ENCODE peak calls at places on chromosomes 1 and 21, in four cellular contexts. One of them, this sample, is unnamed.

GRCh38 chr21:42760977-42761751 is 107.7 kb downstream of the PDE9A start:
- DNase-seq in HCT116: no peak
- DNase-seq in HepG2: peak
- DNase-seq in K562: no peak
- DNase-seq in this sample: no peak

GRCh38 chr1:228001738-228002535 is 4.9 kb upstream of the WNT3A start:
- DNase-seq in HCT116: no peak
- DNase-seq in HepG2: no peak
- DNase-seq in K562: no peak
- DNase-seq in this sample: no peak

GRCh38 chr1:8077120-8077573 is 51.0 kb upstream of the ERRFI1 start:
- DNase-seq in HCT116: peak
- DNase-seq in HepG2: peak
- DNase-seq in K562: peak
- DNase-seq in this sample: no peak

GRCh38 chr1:113905435-113905861 is 322 bp downstream of the DCLRE1B start:
- DNase-seq in HCT116: no peak
- DNase-seq in HepG2: peak
- DNase-seq in K562: peak
- DNase-seq in this sample: peak

GRCh38 chr1:117339866-117340357 is 27.3 kb upstream of the MAN1A2 start:
- DNase-seq in HCT116: peak
- DNase-seq in HepG2: peak
- DNase-seq in K562: peak
- DNase-seq in this sample: peak

GRCh38 chr1:233945573-233945972 is 41.1 kb downstream of the SLC35F3 start:
- DNase-seq in HCT116: peak
- DNase-seq in HepG2: no peak
- DNase-seq in K562: no peak
- DNase-seq in this sample: no peak

GRCh38 chr1:76278711-76279386 is 204.3 kb downstream of the ST6GALNAC3 start:
- DNase-seq in HCT116: no peak
- DNase-seq in HepG2: no peak
- DNase-seq in K562: no peak
- DNase-seq in this sample: no peak

GRCh38 chr1:195577748-195578147 is 1030.5 kb downstream of the KCNT2 start:
- DNase-seq in HCT116: no peak
- DNase-seq in HepG2: no peak
- DNase-seq in K562: no peak
- DNase-seq in this sample: no peak

GRCh38 chr1:25137106-25137505 is 95.2 kb downstream of the SYF2 start:
- DNase-seq in HCT116: no peak
- DNase-seq in HepG2: no peak
- DNase-seq in K562: peak
- DNase-seq in this sample: no peak

GRCh38 chr1:59062743-59063142 is 234.2 kb upstream of the FGGY start:
- DNase-seq in HCT116: no peak
- DNase-seq in HepG2: no peak
- DNase-seq in K562: no peak
- DNase-seq in this sample: no peak

GRCh38 chr1:19260211-19261138 is 8.9 kb downstream of the MRTO4 start:
- DNase-seq in HCT116: no peak
- DNase-seq in HepG2: no peak
- DNase-seq in K562: no peak
- DNase-seq in this sample: no peak
- TF ChIP-seq JUND in HCT116: no peak
- TF ChIP-seq JUND in HepG2: no peak
- TF ChIP-seq JUND in K562: no peak
- TF ChIP-seq JUND in this sample: no peak

GRCh38 chr1:84573481-84573966 is 716 bp downstream of the CTBS start:
- DNase-seq in HCT116: no peak
- DNase-seq in HepG2: no peak
- DNase-seq in K562: no peak
- DNase-seq in this sample: no peak
- TF ChIP-seq JUND in HCT116: no peak
- TF ChIP-seq JUND in HepG2: no peak
- TF ChIP-seq JUND in K562: no peak
- TF ChIP-seq JUND in this sample: no peak

DNA sequence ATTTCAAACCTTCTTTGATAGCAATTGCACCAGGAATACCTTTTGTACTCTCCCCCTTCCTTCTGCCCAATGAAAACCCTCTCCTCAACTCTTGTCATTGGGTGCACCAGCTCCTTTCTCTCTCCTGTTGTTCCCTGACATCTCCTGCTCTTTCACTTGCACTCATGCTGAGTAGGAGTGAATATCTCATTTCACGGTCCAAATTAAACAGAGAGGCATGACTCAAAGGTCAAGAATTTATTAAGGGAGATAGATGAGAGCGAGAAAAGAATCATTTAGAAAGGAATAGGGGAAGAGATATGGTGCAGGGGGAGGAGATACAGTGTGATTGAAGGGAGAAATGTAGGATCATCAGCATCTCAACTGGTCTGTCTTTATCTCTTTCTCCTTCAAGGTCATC is 22.1 kb downstream of the AIM2 start:
- DNase-seq in HCT116: no peak
- DNase-seq in HepG2: no peak
- DNase-seq in K562: no peak
- DNase-seq in this sample: no peak
- TF ChIP-seq JUND in HCT116: no peak
- TF ChIP-seq JUND in HepG2: no peak
- TF ChIP-seq JUND in K562: no peak
- TF ChIP-seq JUND in this sample: no peak

GRCh38 chr1:109477821-109478220 is 5.9 kb upstream of the ATXN7L2 start:
- DNase-seq in HCT116: no peak
- DNase-seq in HepG2: no peak
- DNase-seq in K562: no peak
- DNase-seq in this sample: no peak

GRCh38 chr1:109479901-109480300 is 3.8 kb upstream of the ATXN7L2 start:
- DNase-seq in HCT116: no peak
- DNase-seq in HepG2: no peak
- DNase-seq in K562: no peak
- DNase-seq in this sample: no peak

GRCh38 chr1:109476825-109477224 is 6.9 kb upstream of the ATXN7L2 start:
- DNase-seq in HCT116: no peak
- DNase-seq in HepG2: no peak
- DNase-seq in K562: peak
- DNase-seq in this sample: no peak

GRCh38 chr1:109479311-109479710 is 4.4 kb upstream of the ATXN7L2 start:
- DNase-seq in HCT116: no peak
- DNase-seq in HepG2: no peak
- DNase-seq in K562: no peak
- DNase-seq in this sample: no peak

GRCh38 chr1:109478806-109479205 is 4.9 kb upstream of the ATXN7L2 start:
- DNase-seq in HCT116: no peak
- DNase-seq in HepG2: no peak
- DNase-seq in K562: peak
- DNase-seq in this sample: peak
- TF ChIP-seq JUND in HCT116: no peak
- TF ChIP-seq JUND in HepG2: no peak
- TF ChIP-seq JUND in K562: no peak
- TF ChIP-seq JUND in this sample: no peak

GRCh38 chr1:184970691-184971161 is 3.6 kb downstream of the NIBAN1 start:
- DNase-seq in HCT116: no peak
- DNase-seq in HepG2: no peak
- DNase-seq in K562: no peak
- DNase-seq in this sample: no peak

GRCh38 chr1:184974086-184974836 is at the start of gene NIBAN1:
- DNase-seq in HCT116: peak
- DNase-seq in HepG2: no peak
- DNase-seq in K562: peak
- DNase-seq in this sample: peak

GRCh38 chr1:184971522-184972265 is 2.6 kb downstream of the NIBAN1 start:
- DNase-seq in HCT116: no peak
- DNase-seq in HepG2: no peak
- DNase-seq in K562: no peak
- DNase-seq in this sample: no peak

GRCh38 chr1:184973308-184974085 is 811 bp downstream of the NIBAN1 start:
- DNase-seq in HCT116: no peak
- DNase-seq in HepG2: no peak
- DNase-seq in K562: no peak
- DNase-seq in this sample: peak

GRCh38 chr1:184972281-184973055 is 1.8 kb downstream of the NIBAN1 start:
- DNase-seq in HCT116: no peak
- DNase-seq in HepG2: no peak
- DNase-seq in K562: no peak
- DNase-seq in this sample: no peak
- TF ChIP-seq JUND in HCT116: no peak
- TF ChIP-seq JUND in HepG2: no peak
- TF ChIP-seq JUND in K562: no peak
- TF ChIP-seq JUND in this sample: no peak

GRCh38 chr1:118786454-118787155 is 201.5 kb downstream of the TBX15 start:
- DNase-seq in HCT116: no peak
- DNase-seq in HepG2: no peak
- DNase-seq in K562: no peak
- DNase-seq in this sample: no peak

GRCh38 chr1:118785246-118785645 is 202.9 kb downstream of the TBX15 start:
- DNase-seq in HCT116: no peak
- DNase-seq in HepG2: no peak
- DNase-seq in K562: no peak
- DNase-seq in this sample: peak

GRCh38 chr1:118783095-118783758 is 204.9 kb downstream of the TBX15 start:
- DNase-seq in HCT116: no peak
- DNase-seq in HepG2: no peak
- DNase-seq in K562: no peak
- DNase-seq in this sample: no peak

GRCh38 chr1:118791094-118791691 is 196.9 kb downstream of the TBX15 start:
- DNase-seq in HCT116: no peak
- DNase-seq in HepG2: no peak
- DNase-seq in K562: no peak
- DNase-seq in this sample: no peak

GRCh38 chr1:118788372-118788955 is 199.7 kb downstream of the TBX15 start:
- DNase-seq in HCT116: no peak
- DNase-seq in HepG2: no peak
- DNase-seq in K562: no peak
- DNase-seq in this sample: no peak
- TF ChIP-seq JUND in HCT116: no peak
- TF ChIP-seq JUND in HepG2: no peak
- TF ChIP-seq JUND in K562: no peak
- TF ChIP-seq JUND in this sample: no peak

GRCh38 chr1:107789817-107790609 is 175.0 kb downstream of the VAV3 start:
- DNase-seq in HCT116: no peak
- DNase-seq in HepG2: no peak
- DNase-seq in K562: no peak
- DNase-seq in this sample: no peak
- TF ChIP-seq JUND in HCT116: no peak
- TF ChIP-seq JUND in HepG2: no peak
- TF ChIP-seq JUND in K562: no peak
- TF ChIP-seq JUND in this sample: no peak

This sample was measured in T47D.